ENCODE peak calls at places on chromosomes 11 and 22, in four cellular contexts. M, C, V and Q are unnamed samples.

GRCh38 chr22:17817079-17817478 is 42.8 kb upstream of the BID start:
- DNase-seq in C (no peak), V (no peak), M (no peak), Q (no peak)

GRCh38 chr11:43687120-43687791 is 6.7 kb downstream of the HSD17B12 start:
- DNase-seq in V (no peak), M (no peak), C (no peak), Q (no peak)

GRCh38 chr22:35568751-35569725 is 28.4 kb downstream of the RASD2 start:
- DNase-seq in C (no peak), V (no peak), M (no peak), Q (no peak)

GRCh38 chr11:106031210-106031845 is 9.3 kb upstream of the MSANTD4 start:
- DNase-seq in V (no peak), M (no peak), C (no peak), Q (no peak)

GRCh38 chr22:32446321-32446720 is 17.9 kb downstream of the BPIFC start:
- DNase-seq in M (no peak), V (no peak), C (no peak), Q (no peak)

GRCh38 chr11:1574256-1575242 is 2.5 kb upstream of the DUSP8 start:
- DNase-seq in M (no peak), V (peak; percentile 85), C (peak; percentile 85), Q (peak; percentile 89)

GRCh38 chr11:26777276-26777939 is 55.5 kb upstream of the SLC5A12 start:
- DNase-seq in C (no peak), M (no peak), V (no peak), Q (no peak)

GRCh38 chr11:45853616-45854219 is 6.4 kb downstream of the CRY2 start:
- DNase-seq in C (peak; percentile 7), V (no peak), M (no peak), Q (no peak)

GRCh38 chr11:47330002-47330911 is 22.2 kb downstream of the MYBPC3 start:
- DNase-seq in C (no peak), V (no peak), M (no peak), Q (peak; percentile 33)

GRCh38 chr11:77117485-77117884 is 10.6 kb upstream of the MYO7A start:
- DNase-seq in M (no peak), V (no peak), C (no peak), Q (no peak)

GRCh38 chr11:71467164-71467563 is 14.2 kb downstream of the NADSYN1 start:
- DNase-seq in M (no peak), C (no peak), V (no peak), Q (no peak)

GRCh38 chr11:63847363-63847762 is 8.5 kb downstream of the MARK2 start:
- DNase-seq in M (no peak), V (no peak), C (no peak), Q (no peak)

GRCh38 chr11:126992804-126993111 is 7.8 kb downstream of the KIRREL3 start:
- DNase-seq in M (no peak), C (no peak), V (no peak), Q (no peak)

GRCh38 chr11:17410606-17411379 is 22.3 kb upstream of the KCNJ11 start:
- DNase-seq in C (no peak), V (no peak), M (no peak), Q (no peak)

GRCh38 chr22:31347251-31348008 is 1.3 kb upstream of the PATZ1 start:
- DNase-seq in C (no peak), M (no peak), V (peak; percentile 81), Q (peak; percentile 73)

GRCh38 chr11:132831272-132831671 is 701.0 kb downstream of the OPCML start:
- DNase-seq in V (no peak), M (no peak), C (no peak), Q (no peak)

GRCh38 chr11:61881397-61881796 is 9.9 kb downstream of the FADS3 start:
- DNase-seq in C (no peak), V (no peak), M (no peak), Q (no peak)

GRCh38 chr11:83187463-83187862 is 6.0 kb upstream of the ANKRD42 start:
- DNase-seq in V (no peak), C (no peak), M (no peak), Q (no peak)

GRCh38 chr11:70005107-70005818 is 72.9 kb upstream of the ANO1 start:
- DNase-seq in C (no peak), V (no peak), M (no peak), Q (no peak)

GRCh38 chr11:1235615-1236315 is 12.9 kb downstream of the MUC5B start:
- DNase-seq in V (peak; percentile 38), M (no peak), C (no peak), Q (peak; percentile 37)

GRCh38 chr11:83472831-83473230 is 186.7 kb upstream of the CCDC90B start:
- DNase-seq in V (no peak), M (no peak), C (no peak), Q (no peak)

GRCh38 chr11:113356203-113356602 is 31.4 kb upstream of the ANKK1 start:
- DNase-seq in C (no peak), V (no peak), M (no peak), Q (no peak)

GRCh38 chr11:4983851-4984250 is 10.8 kb upstream of the OR51L1 start:
- DNase-seq in V (no peak), C (no peak), M (no peak), Q (no peak)

GRCh38 chr11:104624021-104624420 is 274.2 kb downstream of the CASP12 start:
- DNase-seq in V (no peak), M (no peak), C (no peak), Q (no peak)

GRCh38 chr11:36890280-36890679 is 292.2 kb upstream of the RAG2 start:
- DNase-seq in C (no peak), V (no peak), M (no peak), Q (no peak)

GRCh38 chr11:28702871-28703270 is 594.7 kb downstream of the METTL15 start:
- DNase-seq in M (no peak), C (no peak), V (no peak), Q (no peak)

GRCh38 chr22:50326225-50326958 is 420 bp downstream of the DENND6B start:
- DNase-seq in C (no peak), M (no peak), V (no peak), Q (peak; percentile 55)

GRCh38 chr22:40599731-40600130 is 36.8 kb downstream of the MRTFA start:
- DNase-seq in V (no peak), C (no peak), M (no peak), Q (no peak)

GRCh38 chr11:69524991-69525411 is 43.5 kb downstream of the LINC01488 start:
- DNase-seq in M (no peak), C (no peak), V (no peak), Q (no peak)

GRCh38 chr11:97118756-97119155 is 728.9 kb downstream of the JRKL start:
- DNase-seq in C (no peak), V (no peak), M (no peak), Q (peak; percentile 11)

GRCh38 chr22:30212363-30212995 is 34.1 kb downstream of the LIF start:
- DNase-seq in V (no peak), C (no peak), M (no peak), Q (peak; percentile 30)

GRCh38 chr11:58003591-58003990 is 20.1 kb upstream of the OR9Q1 start:
- DNase-seq in M (no peak), C (no peak), V (no peak), Q (no peak)

GRCh38 chr11:19326499-19326898 is 85.8 kb upstream of the E2F8 start:
- DNase-seq in M (no peak), V (no peak), C (no peak), Q (no peak)

GRCh38 chr11:62295504-62295903 is 3.4 kb downstream of the SCGB1D4 start:
- DNase-seq in M (no peak), C (no peak), V (no peak), Q (no peak)

GRCh38 chr11:46463701-46464100 is 72.1 kb upstream of the CHRM4 start:
- DNase-seq in C (no peak), V (no peak), M (no peak), Q (no peak)

GRCh38 chr22:43243275-43243768 is 56.4 kb upstream of the TTLL12 start:
- DNase-seq in M (no peak), V (no peak), C (no peak), Q (no peak)

GRCh38 chr11:69674267-69674885 is 777 bp downstream of the LTO1 start:
- DNase-seq in M (no peak), C (no peak), V (no peak), Q (no peak)

GRCh38 chr22:19291218-19291579 is 320 bp downstream of the CLTCL1 start:
- DNase-seq in C (peak; percentile 89), M (no peak), V (peak; percentile 66), Q (peak; percentile 76)

GRCh38 chr11:113989916-113990315 is 15.0 kb downstream of the HTR3A start:
- DNase-seq in M (no peak), V (no peak), C (no peak), Q (no peak)

GRCh38 chr11:121082670-121083069 is 18.4 kb upstream of the TECTA start:
- DNase-seq in C (no peak), V (peak; percentile 75), M (no peak), Q (no peak)

GRCh38 chr11:67641302-67642147 is 2.0 kb upstream of the TBX10 start:
- DNase-seq in M (no peak), V (no peak), C (no peak), Q (no peak)
- TF ChIP-seq NRF1 in M (no peak), V (no peak), C (no peak), Q (no peak)

GRCh38 chr11:35362571-35362980 is 56.8 kb downstream of the SLC1A2 start:
- DNase-seq in C (no peak), M (no peak), V (no peak), Q (no peak)
- TF ChIP-seq NRF1 in C (no peak), M (no peak), V (no peak), Q (no peak)

GRCh38 chr11:73201888-73202810 is 15.9 kb upstream of the P2RY2 start:
- DNase-seq in M (no peak), C (no peak), V (no peak), Q (no peak)

GRCh38 chr11:73199446-73199845 is 18.6 kb upstream of the P2RY2 start:
- DNase-seq in M (no peak), V (no peak), C (no peak), Q (no peak)

GRCh38 chr11:73201249-73201648 is 16.8 kb upstream of the P2RY2 start:
- DNase-seq in V (no peak), M (no peak), C (no peak), Q (no peak)

GRCh38 chr11:73198677-73199076 is 19.4 kb upstream of the P2RY2 start:
- DNase-seq in C (peak; percentile 45), M (no peak), V (no peak), Q (no peak)

DNA sequence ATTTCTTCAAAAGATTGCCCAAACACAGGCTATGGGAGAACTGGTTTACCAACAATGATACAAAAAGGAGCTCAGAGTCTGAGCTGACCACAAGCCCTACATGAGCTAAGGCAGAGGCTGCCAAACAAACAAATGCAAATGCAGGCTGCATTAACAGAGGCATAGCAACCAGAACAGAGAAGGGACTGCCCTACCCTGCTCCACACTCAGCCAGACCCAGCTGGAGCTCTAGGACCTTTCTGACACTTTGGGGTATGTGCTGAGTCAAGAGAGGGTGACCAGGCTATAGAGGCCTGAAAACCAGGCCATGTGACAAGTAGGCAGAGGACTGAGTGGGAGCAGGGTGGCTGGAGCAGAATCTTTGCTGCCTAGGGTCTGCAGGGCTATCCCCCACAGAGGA is 17.8 kb upstream of the P2RY2 start:
- DNase-seq in M (no peak), C (no peak), V (no peak), Q (no peak)
- TF ChIP-seq NRF1 in M (no peak), C (no peak), V (no peak), Q (no peak)

GRCh38 chr11:12900496-12900895 is 108.6 kb upstream of the RASSF10 start:
- DNase-seq in V (no peak), C (no peak), M (no peak), Q (no peak)
- TF ChIP-seq NRF1 in V (no peak), C (no peak), M (no peak), Q (no peak)